ENCODE peak calls at places on chromosomes 2 and 18, in four cellular contexts. W is midbrain; U is upper lobe of right lung; N is stimulated activated CD4-positive, alpha-beta T cell treated with anti-CD3 and anti-CD28 coated beads, Interleukin-1b, Interleukin-23, amount 100 ng/mL, for 48 hours. C is an unnamed sample.

GRCh38 chr2:217685255-217685605 is 317.6 kb downstream of the TNS1 start:
- DNase-seq in W (no peak), U (peak), N (no peak), C (no peak)

GRCh38 chr2:66696856-66697255 is 261.9 kb downstream of the MEIS1 start:
- DNase-seq in W (no peak), U (no peak), N (no peak), C (no peak)

GRCh38 chr2:131092409-131093065 is 723 bp downstream of the FAM168B start:
- DNase-seq in W (no peak), U (no peak), N (no peak), C (no peak)

GRCh38 chr18:44725300-44726096 is 44.8 kb downstream of the SETBP1 start:
- DNase-seq in W (no peak), U (no peak), N (peak), C (peak)

GRCh38 chr2:236155406-236155805 is 12.8 kb downstream of the GBX2 start:
- DNase-seq in W (no peak), U (peak), N (no peak), C (no peak)

GRCh38 chr2:105553538-105554196 is 154.8 kb upstream of the FHL2 start:
- DNase-seq in W (no peak), U (no peak), N (no peak), C (no peak)

GRCh38 chr2:230684222-230685164 is 28.1 kb upstream of the CAB39 start:
- DNase-seq in W (no peak), U (no peak), N (no peak), C (no peak)

GRCh38 chr2:236403125-236403524 is 138.9 kb upstream of the ASB18 start:
- DNase-seq in W (no peak), U (no peak), N (no peak), C (peak)

GRCh38 chr2:23301151-23301550 is 83.8 kb upstream of the KLHL29 start:
- DNase-seq in W (no peak), U (no peak), N (no peak), C (no peak)

GRCh38 chr2:120543899-120544298 is 191.8 kb upstream of the GLI2 start:
- DNase-seq in W (no peak), U (no peak), N (no peak), C (no peak)

GRCh38 chr2:1664076-1664605 is 80.2 kb downstream of the PXDN start:
- DNase-seq in W (no peak), U (no peak), N (no peak), C (peak)

GRCh38 chr2:10269711-10270610 is 32.7 kb upstream of the HPCAL1 start:
- DNase-seq in W (no peak), U (peak), N (no peak), C (peak)

GRCh38 chr2:238128061-238129040 is 10.1 kb upstream of the KLHL30 start:
- DNase-seq in W (no peak), U (no peak), N (no peak), C (peak)

GRCh38 chr2:233350708-233351107 is 3.6 kb upstream of the DGKD start:
- DNase-seq in W (no peak), U (peak), N (peak), C (no peak)

GRCh38 chr18:49021433-49022129 is 70.8 kb upstream of the SMAD7 start:
- DNase-seq in W (no peak), U (peak), N (peak), C (peak)

C was measured in posterior vena cava.